ENCODE peak calls at places on chromosome 7, in four cellular contexts. One of them, this sample, is unnamed. For H3K4me1, the result is how much of the 10 kb centered on the place peaks cover.

GRCh38 chr7:150799741-150800575 is at the start of gene TMEM176B:
- DNase-seq in GM23338: peak
- DNase-seq in transverse colon: peak
- DNase-seq in Panc1: no peak
- DNase-seq in this sample: no peak

GRCh38 chr7:91564101-91564500 is 299.9 kb downstream of the FZD1 start:
- DNase-seq in GM23338: no peak
- DNase-seq in transverse colon: no peak
- DNase-seq in Panc1: no peak
- DNase-seq in this sample: no peak

GRCh38 chr7:65251851-65252620 is 121.6 kb upstream of the ZNF92 start:
- DNase-seq in GM23338: peak
- DNase-seq in transverse colon: no peak
- DNase-seq in Panc1: no peak
- DNase-seq in this sample: peak

GRCh38 chr7:38102486-38102885 is 75.6 kb upstream of the STARD3NL start:
- DNase-seq in GM23338: no peak
- DNase-seq in transverse colon: no peak
- DNase-seq in Panc1: no peak
- DNase-seq in this sample: no peak

GRCh38 chr7:98211676-98212531 is 665 bp downstream of the BHLHA15 start:
- DNase-seq in GM23338: peak
- DNase-seq in transverse colon: peak
- DNase-seq in Panc1: no peak
- DNase-seq in this sample: no peak

GRCh38 chr7:81470084-81470723 is 299.6 kb downstream of the HGF start:
- DNase-seq in GM23338: peak
- DNase-seq in transverse colon: peak
- DNase-seq in Panc1: no peak
- DNase-seq in this sample: peak

GRCh38 chr7:86469680-86470295 is 173.9 kb upstream of the GRM3 start:
- DNase-seq in GM23338: peak
- DNase-seq in transverse colon: peak
- DNase-seq in Panc1: peak
- DNase-seq in this sample: no peak

GRCh38 chr7:139972000-139972399 is 90.8 kb downstream of the PARP12 start:
- DNase-seq in GM23338: peak
- DNase-seq in transverse colon: no peak
- DNase-seq in Panc1: no peak
- DNase-seq in this sample: no peak

GRCh38 chr7:5689118-5689517 is 92.3 kb downstream of the RNF216 start:
- DNase-seq in GM23338: no peak
- DNase-seq in transverse colon: no peak
- DNase-seq in Panc1: no peak
- DNase-seq in this sample: no peak

GRCh38 chr7:24831240-24831639 is 74.0 kb upstream of the GSDME start:
- DNase-seq in GM23338: no peak
- DNase-seq in transverse colon: no peak
- DNase-seq in Panc1: no peak
- DNase-seq in this sample: no peak

GRCh38 chr7:128867842-128868623 is 5.4 kb downstream of the ATP6V1F start:
- DNase-seq in GM23338: peak
- DNase-seq in transverse colon: peak
- DNase-seq in Panc1: no peak
- DNase-seq in this sample: no peak

GRCh38 chr7:140989068-140989467 is 25.7 kb downstream of the MRPS33 start:
- DNase-seq in GM23338: no peak
- DNase-seq in transverse colon: no peak
- DNase-seq in Panc1: no peak
- DNase-seq in this sample: no peak

GRCh38 chr7:113294750-113295149 is 176.4 kb upstream of the SMIM30 start:
- DNase-seq in GM23338: no peak
- DNase-seq in transverse colon: no peak
- DNase-seq in Panc1: no peak
- DNase-seq in this sample: no peak

GRCh38 chr7:78223598-78223997 is 425.0 kb downstream of the PHTF2 start:
- DNase-seq in GM23338: no peak
- DNase-seq in transverse colon: no peak
- DNase-seq in Panc1: no peak
- DNase-seq in this sample: no peak

GRCh38 chr7:129434846-129435318 is 650 bp downstream of the STRIP2 start:
- DNase-seq in GM23338: peak
- DNase-seq in transverse colon: peak
- DNase-seq in Panc1: no peak
- DNase-seq in this sample: no peak

GRCh38 chr7:158351481-158351880 is 236.1 kb downstream of the PTPRN2 start:
- DNase-seq in GM23338: no peak
- DNase-seq in transverse colon: no peak
- DNase-seq in Panc1: no peak
- DNase-seq in this sample: no peak

GRCh38 chr7:6367701-6368211 is 80.0 kb downstream of the DAGLB start:
- DNase-seq in GM23338: no peak
- DNase-seq in transverse colon: no peak
- DNase-seq in Panc1: no peak
- DNase-seq in this sample: no peak

GRCh38 chr7:106779877-106780276 is 85.2 kb upstream of the PIK3CG start:
- DNase-seq in GM23338: peak
- DNase-seq in transverse colon: peak
- DNase-seq in Panc1: no peak
- DNase-seq in this sample: no peak

GRCh38 chr7:99041526-99041925 is 102.4 kb downstream of the SMURF1 start:
- DNase-seq in GM23338: no peak
- DNase-seq in transverse colon: peak
- DNase-seq in Panc1: no peak
- DNase-seq in this sample: no peak

GRCh38 chr7:151657173-151657572 is 137.5 kb upstream of the RHEB start:
- DNase-seq in GM23338: no peak
- DNase-seq in transverse colon: no peak
- DNase-seq in Panc1: no peak
- DNase-seq in this sample: no peak

GRCh38 chr7:27634892-27635538 is 27.7 kb downstream of the HIBADH start:
- DNase-seq in GM23338: no peak
- DNase-seq in transverse colon: no peak
- DNase-seq in Panc1: no peak
- DNase-seq in this sample: no peak

GRCh38 chr7:2003451-2003930 is 229.3 kb downstream of the MAD1L1 start:
- DNase-seq in GM23338: no peak
- DNase-seq in transverse colon: no peak
- DNase-seq in Panc1: no peak
- DNase-seq in this sample: peak

GRCh38 chr7:112112822-112113255 is 93.4 kb downstream of the DOCK4 start:
- DNase-seq in GM23338: no peak
- DNase-seq in transverse colon: no peak
- DNase-seq in Panc1: no peak
- DNase-seq in this sample: no peak

GRCh38 chr7:129122751-129123516 is 21.6 kb upstream of the TSPAN33 start:
- DNase-seq in GM23338: no peak
- DNase-seq in transverse colon: no peak
- DNase-seq in Panc1: no peak
- DNase-seq in this sample: no peak

GRCh38 chr7:137986252-137987010 is 15.5 kb downstream of the CREB3L2 start:
- DNase-seq in GM23338: no peak
- DNase-seq in transverse colon: peak
- DNase-seq in Panc1: no peak
- DNase-seq in this sample: no peak

GRCh38 chr7:142802301-142802700 is 31.5 kb downstream of the PRSS2 start:
- DNase-seq in GM23338: no peak
- DNase-seq in transverse colon: no peak
- DNase-seq in Panc1: no peak
- DNase-seq in this sample: no peak

GRCh38 chr7:20514364-20514763 is 101.1 kb upstream of the ABCB5 start:
- DNase-seq in GM23338: no peak
- DNase-seq in transverse colon: no peak
- DNase-seq in Panc1: no peak
- DNase-seq in this sample: no peak

GRCh38 chr7:17674166-17674955 is 265.9 kb downstream of the SNX13 start:
- DNase-seq in GM23338: no peak
- DNase-seq in transverse colon: no peak
- DNase-seq in Panc1: no peak
- DNase-seq in this sample: peak
- TF ChIP-seq CTCF in GM23338: no peak
- TF ChIP-seq CTCF in transverse colon: no peak
- TF ChIP-seq CTCF in Panc1: no peak
- TF ChIP-seq CTCF in this sample: no peak

GRCh38 chr7:36388423-36388822 is 1.2 kb upstream of the ANLN start:
- DNase-seq in GM23338: no peak
- DNase-seq in transverse colon: no peak
- DNase-seq in Panc1: peak
- DNase-seq in this sample: no peak

GRCh38 chr7:36391436-36392198 is 2.0 kb downstream of the ANLN start:
- DNase-seq in GM23338: no peak
- DNase-seq in transverse colon: no peak
- DNase-seq in Panc1: peak
- DNase-seq in this sample: no peak

GRCh38 chr7:36390199-36391090 is 783 bp downstream of the ANLN start:
- DNase-seq in GM23338: peak
- DNase-seq in transverse colon: peak
- DNase-seq in Panc1: peak
- DNase-seq in this sample: peak

GRCh38 chr7:36387437-36388345 is 2.0 kb upstream of the ANLN start:
- DNase-seq in GM23338: no peak
- DNase-seq in transverse colon: no peak
- DNase-seq in Panc1: peak
- DNase-seq in this sample: no peak

GRCh38 chr7:36389371-36390198 is at the start of gene ANLN:
- DNase-seq in GM23338: peak
- DNase-seq in transverse colon: peak
- DNase-seq in Panc1: peak
- DNase-seq in this sample: peak
- TF ChIP-seq POLR2AphosphoS5 in GM23338: peak
- TF ChIP-seq POLR2AphosphoS5 in transverse colon: peak
- TF ChIP-seq POLR2AphosphoS5 in Panc1: peak
- TF ChIP-seq POLR2AphosphoS5 in this sample: no peak

GRCh38 chr7:16268821-16269768 is 152.2 kb downstream of the CRPPA start:
- DNase-seq in GM23338: no peak
- DNase-seq in transverse colon: no peak
- DNase-seq in Panc1: no peak
- DNase-seq in this sample: no peak
- H3K4me1 ChIP-seq in GM23338: under half
- H3K4me1 ChIP-seq in transverse colon: under half
- H3K4me1 ChIP-seq in Panc1: under half
- H3K4me1 ChIP-seq in this sample: under half

DNA sequence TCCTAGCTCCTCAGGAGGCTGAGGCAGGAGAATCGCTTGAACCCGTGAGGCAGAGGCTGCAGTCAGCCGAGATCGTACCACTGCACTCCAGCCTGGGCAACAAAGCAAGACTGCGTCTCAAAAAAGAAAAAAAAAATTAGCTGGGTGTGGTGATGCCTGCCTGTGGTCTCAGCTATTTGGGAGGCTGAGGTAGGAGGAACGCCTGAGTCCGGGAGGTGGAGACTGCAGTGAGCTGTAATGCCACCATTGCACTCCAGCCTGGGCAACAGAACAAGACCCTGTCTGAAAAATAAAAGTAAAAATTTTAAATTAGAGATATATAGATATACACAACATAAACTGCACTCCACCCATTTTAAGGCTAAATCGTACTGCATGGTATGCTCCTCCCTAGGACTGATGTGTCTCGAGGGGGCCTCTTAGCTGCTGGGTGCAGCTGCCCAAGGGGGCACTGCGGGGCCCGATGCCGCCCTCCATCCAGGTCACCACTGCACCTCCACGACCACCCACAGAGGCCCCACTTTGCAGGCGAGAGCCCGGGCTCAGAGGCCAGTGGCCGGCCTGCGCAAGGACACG is 40.9 kb upstream of the FOXK1 start:
- DNase-seq in GM23338: no peak
- DNase-seq in transverse colon: no peak
- DNase-seq in Panc1: no peak
- DNase-seq in this sample: no peak
- TF ChIP-seq CTCF in GM23338: no peak
- TF ChIP-seq CTCF in transverse colon: peak
- TF ChIP-seq CTCF in Panc1: no peak
- TF ChIP-seq CTCF in this sample: no peak

GRCh38 chr7:101507791-101508252 is 121.3 kb downstream of the MYL10 start:
- DNase-seq in GM23338: peak
- DNase-seq in transverse colon: peak
- DNase-seq in Panc1: peak
- DNase-seq in this sample: no peak

GRCh38 chr7:101507327-101507726 is 121.8 kb downstream of the MYL10 start:
- DNase-seq in GM23338: no peak
- DNase-seq in transverse colon: no peak
- DNase-seq in Panc1: no peak
- DNase-seq in this sample: no peak

GRCh38 chr7:101511965-101512364 is 117.1 kb downstream of the MYL10 start:
- DNase-seq in GM23338: no peak
- DNase-seq in transverse colon: no peak
- DNase-seq in Panc1: no peak
- DNase-seq in this sample: no peak

GRCh38 chr7:101506531-101506930 is 122.6 kb downstream of the MYL10 start:
- DNase-seq in GM23338: no peak
- DNase-seq in transverse colon: no peak
- DNase-seq in Panc1: no peak
- DNase-seq in this sample: no peak

GRCh38 chr7:101510297-101510696 is 118.8 kb downstream of the MYL10 start:
- DNase-seq in GM23338: no peak
- DNase-seq in transverse colon: no peak
- DNase-seq in Panc1: no peak
- DNase-seq in this sample: no peak
- TF ChIP-seq POLR2AphosphoS5 in GM23338: no peak
- TF ChIP-seq POLR2AphosphoS5 in transverse colon: no peak
- TF ChIP-seq POLR2AphosphoS5 in Panc1: no peak
- TF ChIP-seq POLR2AphosphoS5 in this sample: no peak